ENCODE peak calls at places on chromosomes 13 and 19, in four cellular contexts. J is stimulated activated CD4-positive, alpha-beta T cell treated with anti-CD3 and anti-CD28 coated beads, TNF-alpha, amount 100 ng/mL, for 1 hour; Q is psoas muscle; Z is GM04504. O is an unnamed sample.

GRCh38 chr19:22733691-22734090 is 50.3 kb downstream of the ZNF99 start:
- DNase-seq in Z (no peak), J (no peak), Q (no peak), O (no peak)

GRCh38 chr13:88623150-88623549 is 952.0 kb downstream of the SLITRK5 start:
- DNase-seq in Z (no peak), J (no peak), Q (no peak), O (no peak)

GRCh38 chr13:49844191-49844590 is 51.7 kb upstream of the KPNA3 start:
- DNase-seq in J (no peak), Z (no peak), Q (no peak), O (no peak)

GRCh38 chr13:97266734-97267417 is 44.7 kb downstream of the MBNL2 start:
- DNase-seq in Z (no peak), J (no peak), Q (no peak), O (no peak)

GRCh38 chr13:51271008-51271407 is 48.8 kb downstream of the FAM124A start:
- DNase-seq in Q (no peak), J (no peak), Z (no peak), O (no peak)

GRCh38 chr19:6532244-6532999 is 1.6 kb downstream of the TNFSF9 start:
- DNase-seq in Z (no peak), Q (no peak), J (no peak), O (no peak)

GRCh38 chr13:63481334-63481733 is 2065.7 kb upstream of the PCDH20 start:
- DNase-seq in J (no peak), Z (peak; percentile 17), Q (no peak), O (no peak)

GRCh38 chr19:45103625-45104319 is 10.8 kb downstream of the PPP1R37 start:
- DNase-seq in Z (no peak), J (no peak), Q (no peak), O (no peak)

GRCh38 chr13:95536629-95537241 is 15.8 kb upstream of the CLDN10 start:
- DNase-seq in Z (no peak), J (no peak), Q (no peak), O (no peak)

GRCh38 chr13:100547805-100548204 is 40.8 kb downstream of the GGACT start:
- DNase-seq in Q (no peak), J (no peak), Z (no peak), O (no peak)

GRCh38 chr13:98577823-98578285 is 947 bp upstream of the STK24 start:
- DNase-seq in Q (no peak), Z (no peak), J (no peak), O (peak; percentile 22)

GRCh38 chr19:33628921-33629825 is 7.4 kb downstream of the CHST8 start:
- DNase-seq in Q (no peak), Z (no peak), J (no peak), O (no peak)

GRCh38 chr19:15280915-15281683 is 48.9 kb upstream of the EPHX3 start:
- DNase-seq in Q (peak; percentile 91), Z (peak; percentile 77), J (no peak), O (peak; percentile 85)

GRCh38 chr19:35269425-35270117 is 809 bp downstream of the USF2 start:
- DNase-seq in J (peak; percentile 53), Q (peak; percentile 88), Z (peak; percentile 44), O (peak; percentile 92)

GRCh38 chr13:111153279-111153976 is 38.3 kb downstream of the ARHGEF7 start:
- DNase-seq in Q (peak; percentile 95), J (peak; percentile 68), Z (peak; percentile 76), O (peak; percentile 97)

GRCh38 chr13:34884366-34884765 is 57.7 kb upstream of the NBEA start:
- DNase-seq in Q (no peak), Z (no peak), J (no peak), O (no peak)

GRCh38 chr13:91087276-91087675 is 260.2 kb upstream of the MIR17HG start:
- DNase-seq in J (no peak), Q (no peak), Z (no peak), O (no peak)

GRCh38 chr13:33257786-33258185 is 27.8 kb downstream of the STARD13 start:
- DNase-seq in J (no peak), Q (no peak), Z (no peak), O (no peak)

GRCh38 chr13:41544824-41545707 is 87.7 kb downstream of the RGCC start:
- DNase-seq in J (no peak), Z (no peak), Q (no peak), O (no peak)

GRCh38 chr13:93338906-93339305 is 112.3 kb downstream of the GPC6 start:
- DNase-seq in Z (no peak), Q (no peak), J (no peak), O (no peak)

GRCh38 chr13:101190976-101191375 is 225.3 kb downstream of the NALCN start:
- DNase-seq in Q (no peak), Z (no peak), J (no peak), O (no peak)

GRCh38 chr19:4636151-4636717 is 3.1 kb upstream of the TNFAIP8L1 start:
- DNase-seq in J (peak; percentile 29), Z (no peak), Q (peak; percentile 71), O (peak; percentile 52)

GRCh38 chr13:77184455-77184854 is 142.4 kb downstream of the MYCBP2 start:
- DNase-seq in J (no peak), Z (no peak), Q (no peak), O (no peak)

GRCh38 chr19:17052439-17052838 is 22.8 kb downstream of the HAUS8 start:
- DNase-seq in Z (no peak), Q (no peak), J (no peak), O (no peak)

GRCh38 chr13:37143901-37144300 is 38.4 kb upstream of the CSNK1A1L start:
- DNase-seq in Q (no peak), Z (no peak), J (no peak), O (no peak)

GRCh38 chr13:41182231-41182630 is 12.1 kb downstream of the KBTBD7 start:
- DNase-seq in Z (no peak), Q (no peak), J (no peak), O (no peak)

GRCh38 chr13:107277911-107278310 is 710.0 kb upstream of the ARGLU1 start:
- DNase-seq in Q (no peak), Z (no peak), J (no peak), O (no peak)

GRCh38 chr13:97142452-97142851 is 79.7 kb upstream of the MBNL2 start:
- DNase-seq in J (no peak), Q (peak; percentile 27), Z (no peak), O (peak; percentile 34)

GRCh38 chr13:57739089-57739488 is 107.5 kb downstream of the PCDH17 start:
- DNase-seq in Q (no peak), J (no peak), Z (no peak), O (no peak)

GRCh38 chr13:82341116-82341515 is 1541.2 kb downstream of the SLITRK1 start:
- DNase-seq in Q (no peak), J (no peak), Z (no peak), O (no peak)

GRCh38 chr19:52270266-52270885 is 989 bp downstream of the ZNF766 start:
- DNase-seq in Z (peak; percentile 0), Q (no peak), J (no peak), O (no peak)

GRCh38 chr13:103224804-103225203 is 158.6 kb upstream of the SLC10A2 start:
- DNase-seq in J (no peak), Q (no peak), Z (no peak), O (no peak)

GRCh38 chr19:40594657-40595077 is 6.5 kb upstream of the LTBP4 start:
- DNase-seq in J (no peak), Z (no peak), Q (no peak), O (no peak)

GRCh38 chr13:44293908-44294735 is 79.5 kb upstream of the SERP2 start:
- DNase-seq in Z (no peak), Q (no peak), J (no peak), O (no peak)

GRCh38 chr19:288911-289310 is 2.3 kb downstream of the PLPP2 start:
- DNase-seq in Q (no peak), Z (no peak), J (no peak), O (no peak)

GRCh38 chr19:49890349-49891311 is 6.1 kb downstream of the IL4I1 start:
- DNase-seq in Q (no peak), J (no peak), Z (no peak), O (no peak)

GRCh38 chr13:50587122-50587521 is 256.4 kb downstream of the DLEU7 start:
- DNase-seq in J (no peak), Z (no peak), Q (no peak), O (no peak)

GRCh38 chr13:98097749-98098148 is 45.1 kb upstream of the FARP1 start:
- DNase-seq in J (no peak), Z (no peak), Q (no peak), O (no peak)

GRCh38 chr19:10478903-10479384 is 24.2 kb downstream of the KEAP1 start:
- DNase-seq in Q (peak; percentile 93), Z (peak; percentile 64), J (peak; percentile 77), O (peak; percentile 94)